ENCODE peak calls at places on chromosomes 12 and 14, in seven cellular contexts. I, D, F, G, B, T and U are unnamed samples.

GRCh38 chr12:47819902-47820630 is at the start of gene HDAC7:
- DNase-seq in F (peak), D (peak), B (peak), I (peak), T (peak), G (peak), U (peak)

GRCh38 chr14:99982449-99983250 is 82.6 kb upstream of the EVL start:
- DNase-seq in D (peak), G (peak), F (peak), I (peak), T (peak), B (peak), U (peak)

GRCh38 chr12:53750812-53751335 is 905 bp downstream of the CISTR start:
- DNase-seq in B (no peak), G (no peak), D (no peak), I (peak), F (peak), T (no peak), U (peak)

GRCh38 chr12:8658361-8658760 is 4.3 kb downstream of the MFAP5 start:
- DNase-seq in T (no peak), B (peak), F (no peak), G (no peak), I (no peak), D (peak), U (no peak)

GRCh38 chr14:25371053-25371452 is 321.1 kb upstream of the STXBP6 start:
- DNase-seq in T (no peak), I (no peak), B (no peak), D (no peak), F (no peak), G (no peak), U (no peak)

GRCh38 chr12:122888232-122888752 is 7.6 kb downstream of the VPS37B start:
- DNase-seq in I (no peak), T (peak), D (peak), B (peak), F (peak), G (no peak), U (no peak)

GRCh38 chr12:22190969-22191368 is 143.5 kb downstream of the ST8SIA1 start:
- DNase-seq in T (no peak), I (no peak), B (no peak), D (no peak), G (no peak), F (no peak), U (no peak)

GRCh38 chr12:26090853-26091510 is 33.9 kb downstream of the BHLHE41 start:
- DNase-seq in G (no peak), F (no peak), B (peak), I (no peak), D (peak), T (no peak), U (no peak)

GRCh38 chr12:50222275-50222783 is 55.2 kb upstream of the CERS5 start:
- DNase-seq in I (peak), F (no peak), T (peak), D (peak), G (no peak), B (peak), U (peak)

GRCh38 chr14:53571990-53572389 is 384.6 kb downstream of the BMP4 start:
- DNase-seq in I (no peak), B (no peak), T (no peak), F (no peak), G (no peak), D (no peak), U (no peak)